ENCODE peak calls at places on chromosomes 16 and 17, in four cellular contexts. T is HCT116, X is thoracic aorta, Q is uterus. A is an unnamed sample.
A peak's percentile ranks its signal among the peaks of the same experiment; 100 is the strongest.

GRCh38 chr17:28745052-28745776 is 1.4 kb downstream of the TRAF4 start:
- DNase-seq in T (no peak), X (no peak), Q (peak; percentile 51), A (peak; percentile 60)

GRCh38 chr16:23391381-23392222 is 61.4 kb downstream of the COG7 start:
- DNase-seq in T (no peak), X (no peak), Q (no peak), A (no peak)

GRCh38 chr17:35242805-35243458 is at the start of gene SLFN5:
- DNase-seq in T (peak; percentile 76), X (peak; percentile 80), Q (peak; percentile 96), A (peak; percentile 96)

GRCh38 chr17:70905796-70906195 is 736.5 kb downstream of the KCNJ2 start:
- DNase-seq in T (peak; percentile 21), X (peak; percentile 2), Q (no peak), A (no peak)

GRCh38 chr16:87705780-87706277 is 60.0 kb downstream of the KLHDC4 start:
- DNase-seq in T (no peak), X (no peak), Q (no peak), A (no peak)

GRCh38 chr16:11586375-11586855 is 304 bp downstream of the LITAF start:
- DNase-seq in T (no peak), X (no peak), Q (no peak), A (peak; percentile 28)

GRCh38 chr17:80737106-80738019 is 192.7 kb downstream of the RPTOR start:
- DNase-seq in T (no peak), X (no peak), Q (no peak), A (no peak)

GRCh38 chr16:22225060-22225459 is 19.0 kb downstream of the EEF2K start:
- DNase-seq in T (no peak), X (no peak), Q (peak; percentile 53), A (peak; percentile 32)

GRCh38 chr16:67104845-67105244 is 4.9 kb upstream of the PHAF1 start:
- DNase-seq in T (no peak), X (no peak), Q (no peak), A (no peak)

GRCh38 chr16:2829501-2830354 is at the start of gene ZG16B:
- DNase-seq in T (no peak), X (no peak), Q (no peak), A (peak; percentile 48)

GRCh38 chr16:69339289-69340094 is at the start of the genes COG8 and NIP7:
- DNase-seq in T (peak; percentile 97), X (peak; percentile 91), Q (peak; percentile 93), A (peak; percentile 95)

GRCh38 chr17:59890720-59891119 is 2.0 kb downstream of the TUBD1 start:
- DNase-seq in T (no peak), X (no peak), Q (no peak), A (no peak)

GRCh38 chr17:27651411-27652345 is 20.7 kb downstream of the LGALS9 start:
- DNase-seq in T (no peak), X (no peak), Q (peak; percentile 71), A (peak; percentile 79)

GRCh38 chr17:15510361-15510760 is 42.9 kb upstream of the CDRT4 start:
- DNase-seq in T (peak; percentile 19), X (peak; percentile 28), Q (no peak), A (no peak)

GRCh38 chr16:87368029-87368765 is 15.4 kb downstream of the FBXO31 start:
- DNase-seq in T (no peak), X (no peak), Q (no peak), A (peak; percentile 8)

GRCh38 chr16:90020838-90021382 is 1.7 kb upstream of the DBNDD1 start:
- DNase-seq in T (no peak), X (no peak), Q (no peak), A (no peak)

GRCh38 chr16:12541672-12542071 is 262.0 kb downstream of the CPPED1 start:
- DNase-seq in T (no peak), X (no peak), Q (no peak), A (no peak)

GRCh38 chr16:86073763-86074493 is 175.0 kb downstream of the IRF8 start:
- DNase-seq in T (no peak), X (no peak), Q (no peak), A (no peak)

GRCh38 chr16:26993988-26994387 is 72.7 kb upstream of the C16orf82 start:
- DNase-seq in T (no peak), X (no peak), Q (no peak), A (no peak)

GRCh38 chr16:19138601-19139000 is 24.8 kb downstream of the ITPRIPL2 start:
- DNase-seq in T (no peak), X (no peak), Q (peak; percentile 66), A (peak; percentile 67)

GRCh38 chr17:67481808-67482207 is 104.7 kb downstream of the PITPNC1 start:
- DNase-seq in T (no peak), X (no peak), Q (no peak), A (no peak)

GRCh38 chr17:76264755-76265623 is at the start of gene UBALD2:
- DNase-seq in T (peak; percentile 99), X (peak; percentile 99), Q (peak; percentile 99), A (peak; percentile 100)

GRCh38 chr17:43766413-43767052 is 7.9 kb upstream of the SOST start:
- DNase-seq in T (peak; percentile 39), X (no peak), Q (peak; percentile 50), A (no peak)

GRCh38 chr16:30609002-30609927 is 924 bp downstream of the ZNF689 start:
- DNase-seq in T (no peak), X (no peak), Q (peak; percentile 58), A (peak; percentile 80)

GRCh38 chr16:72113616-72113945 is 19.9 kb downstream of the DHX38 start:
- DNase-seq in T (no peak), X (no peak), Q (no peak), A (no peak)

GRCh38 chr17:59825533-59826316 is 67.0 kb downstream of the TUBD1 start:
- DNase-seq in T (no peak), X (no peak), Q (no peak), A (no peak)

GRCh38 chr17:51056813-51057510 is 63.7 kb downstream of the SPAG9 start:
- DNase-seq in T (peak; percentile 32), X (no peak), Q (peak; percentile 19), A (peak; percentile 24)

GRCh38 chr17:17344507-17345293 is 41.5 kb downstream of the NT5M start:
- DNase-seq in T (no peak), X (no peak), Q (no peak), A (no peak)

GRCh38 chr17:27756467-27757371 is 43.6 kb downstream of the NOS2 start:
- DNase-seq in T (peak; percentile 23), X (no peak), Q (peak; percentile 39), A (peak; percentile 60)

GRCh38 chr16:77722315-77723107 is at the start of gene NUDT7:
- DNase-seq in T (peak; percentile 92), X (peak; percentile 98), Q (peak; percentile 99), A (peak; percentile 99)

GRCh38 chr16:73384561-73384960 is 336.6 kb upstream of the ZFHX3 start:
- DNase-seq in T (no peak), X (no peak), Q (no peak), A (no peak)

GRCh38 chr16:31876955-31877828 is 3.6 kb downstream of the ZNF267 start:
- DNase-seq in T (no peak), X (no peak), Q (no peak), A (no peak)
- H3K9me3 ChIP-seq in T (no peaks in the 10 kb centered on the region), X (no peaks in the 10 kb centered on the region), Q (no peaks in the 10 kb centered on the region), A (no peaks in the 10 kb centered on the region)

GRCh38 chr17:50047488-50048126 is 8.3 kb upstream of the ITGA3 start:
- DNase-seq in T (no peak), X (no peak), Q (no peak), A (no peak)
- H3K27ac ChIP-seq in T (peak overlapping the region; percentile 12), X (peak overlapping the region; percentile 36), Q (peak overlapping the region; percentile 1), A (no peak overlapping the region)

DNA sequence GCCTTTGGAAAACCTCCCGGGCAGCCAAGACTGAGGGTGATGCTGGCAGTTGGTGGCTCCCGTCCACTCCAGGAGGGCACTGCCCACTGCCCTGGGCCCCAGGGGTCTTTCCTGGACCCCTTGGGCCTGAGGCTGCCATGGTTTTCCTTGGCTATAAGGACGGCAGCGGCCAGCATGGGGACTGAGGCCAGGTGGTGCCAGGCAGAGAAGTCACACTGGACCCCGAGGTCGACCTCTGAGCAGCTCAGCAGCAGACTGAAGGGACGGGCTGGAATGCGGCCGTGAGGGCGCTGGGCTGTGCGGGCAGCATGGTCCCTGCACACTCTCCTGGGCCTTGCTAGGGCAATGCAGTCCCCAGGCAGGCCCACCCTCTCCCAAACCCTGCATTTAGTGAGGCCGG is 55.6 kb upstream of the GNG13 start:
- DNase-seq in T (no peak), X (no peak), Q (no peak), A (no peak)
- H3K9me3 ChIP-seq in T (peaks cover 12% of the 10 kb centered on the region), X (no peaks in the 10 kb centered on the region), Q (no peaks in the 10 kb centered on the region), A (no peaks in the 10 kb centered on the region)

GRCh38 chr16:75565640-75566039 is 539 bp upstream of the GABARAPL2 start:
- DNase-seq in T (no peak), X (no peak), Q (no peak), A (no peak)
- H3K27ac ChIP-seq in T (no peak overlapping the region), X (peak overlapping the region; percentile 56), Q (peak overlapping the region; percentile 81), A (peak overlapping the region; percentile 90)

GRCh38 chr16:15970202-15970601 is 20.8 kb downstream of the ABCC1 start:
- DNase-seq in T (no peak), X (no peak), Q (no peak), A (no peak)

GRCh38 chr16:15970743-15971434 is 21.5 kb downstream of the ABCC1 start:
- DNase-seq in T (no peak), X (no peak), Q (no peak), A (no peak)

GRCh38 chr16:15972046-15972868 is 22.8 kb downstream of the ABCC1 start:
- DNase-seq in T (no peak), X (no peak), Q (no peak), A (no peak)

GRCh38 chr16:15973460-15973859 is 24.0 kb downstream of the ABCC1 start:
- DNase-seq in T (no peak), X (no peak), Q (no peak), A (no peak)

DNA sequence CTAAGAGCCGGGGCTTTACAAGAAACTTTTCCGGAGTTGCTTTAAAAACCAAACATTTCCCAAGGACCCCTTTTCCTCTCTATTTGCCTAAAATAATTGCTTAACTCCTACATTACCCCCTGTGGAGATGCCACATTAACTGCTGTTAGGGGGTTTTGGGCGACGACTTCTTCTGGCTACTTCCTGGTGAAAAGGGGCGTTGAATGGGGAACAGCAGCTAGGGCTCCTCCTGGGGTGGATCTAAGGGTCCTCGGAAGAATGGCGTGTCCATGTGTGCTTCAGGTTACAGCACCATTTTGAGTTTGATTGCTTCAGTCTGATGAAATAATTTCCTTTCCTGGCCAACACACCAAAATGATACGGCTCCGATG is 22.0 kb downstream of the ABCC1 start:
- DNase-seq in T (no peak), X (no peak), Q (no peak), A (no peak)
- H3K9me3 ChIP-seq in T (peaks cover 12% of the 10 kb centered on the region), X (no peaks in the 10 kb centered on the region), Q (peaks cover 4% of the 10 kb centered on the region), A (peaks cover 8% of the 10 kb centered on the region)

GRCh38 chr17:32393904-32394303 is 43.9 kb downstream of the ZNF207 start:
- DNase-seq in T (no peak), X (no peak), Q (no peak), A (no peak)
- H3K27ac ChIP-seq in T (no peak overlapping the region), X (no peak overlapping the region), Q (no peak overlapping the region), A (no peak overlapping the region)